ENCODE peak calls at places on chromosomes 16 and 17, in seven cellular contexts. J is GM20000, Z is retina, F is HL-60, P is hepatocyte, K is ascending aorta, D is osteocyte. Q is an unnamed sample.

GRCh38 chr17:83125515-83126274 is 46.3 kb downstream of the METRNL start:
- DNase-seq in J (no peak), Z (no peak), F (peak), P (no peak), K (peak), D (no peak), Q (no peak)

GRCh38 chr17:51164911-51165679 is 1.1 kb upstream of the NME2 start:
- DNase-seq in J (no peak), Z (no peak), F (peak), P (peak), K (no peak), D (no peak), Q (no peak)

GRCh38 chr17:40307001-40307690 is 1.8 kb upstream of the RARA start:
- DNase-seq in J (no peak), Z (peak), F (no peak), P (peak), K (no peak), D (no peak), Q (no peak)

GRCh38 chr17:55817273-55817709 is 66.4 kb downstream of the PCTP start:
- DNase-seq in J (no peak), Z (no peak), F (peak), P (no peak), K (no peak), D (no peak), Q (no peak)

GRCh38 chr16:20339744-20340143 is 12.4 kb upstream of the GP2 start:
- DNase-seq in J (no peak), Z (no peak), F (no peak), P (no peak), K (no peak), D (no peak), Q (no peak)

GRCh38 chr16:54935411-54936085 is 4.9 kb downstream of the IRX5 start:
- DNase-seq in J (no peak), Z (no peak), F (no peak), P (no peak), K (no peak), D (no peak), Q (no peak)

GRCh38 chr17:74520790-74521480 is 10.3 kb downstream of the CD300LB start:
- DNase-seq in J (no peak), Z (no peak), F (peak), P (no peak), K (no peak), D (peak), Q (no peak)

GRCh38 chr17:78993241-78993956 is 13.7 kb upstream of the LGALS3BP start:
- DNase-seq in J (peak), Z (peak), F (peak), P (peak), K (no peak), D (no peak), Q (no peak)

GRCh38 chr17:49723423-49723822 is 15.7 kb upstream of the SLC35B1 start:
- DNase-seq in J (no peak), Z (peak), F (peak), P (no peak), K (no peak), D (no peak), Q (no peak)

GRCh38 chr17:50986989-50987660 is 121.0 kb upstream of the TOB1 start:
- DNase-seq in J (no peak), Z (no peak), F (no peak), P (no peak), K (no peak), D (no peak), Q (no peak)

Q was measured in MM.1S.